ENCODE peak calls at places on chromosomes 1 and 21, in nine cellular contexts. Y is RWPE2, Z is ovary, X is A549, P is WERI-Rb-1, W is fibroblast of pulmonary artery, S is uterus, J is GM20000, R is Calu3. O is an unnamed sample.

GRCh38 chr1:91557039-91557690 is 56.5 kb downstream of the CDC7 start:
- DNase-seq in Y (no peak), Z (no peak), X (no peak), P (no peak), W (peak), S (no peak), J (no peak), R (no peak), O (no peak)

GRCh38 chr1:203028067-203028783 is 1.9 kb downstream of the PPFIA4 start:
- DNase-seq in Y (no peak), Z (peak), X (no peak), P (peak), W (no peak), S (no peak), J (peak), R (no peak), O (no peak)

GRCh38 chr1:15154480-15155036 is 1.0 kb downstream of the TMEM51 start:
- DNase-seq in Y (no peak), Z (peak), X (peak), P (no peak), W (no peak), S (peak), J (peak), R (peak), O (no peak)

GRCh38 chr1:19010995-19011696 is 54.7 kb upstream of the IFFO2 start:
- DNase-seq in Y (peak), Z (peak), X (peak), P (no peak), W (peak), S (peak), J (peak), R (peak), O (peak)

GRCh38 chr1:46137901-46138300 is 5.5 kb upstream of the PIK3R3 start:
- DNase-seq in Y (no peak), Z (no peak), X (no peak), P (no peak), W (peak), S (no peak), J (no peak), R (no peak), O (no peak)

GRCh38 chr1:220789532-220790147 is 2.9 kb downstream of the MTARC1 start:
- DNase-seq in Y (no peak), Z (no peak), X (no peak), P (no peak), W (peak), S (no peak), J (no peak), R (no peak), O (no peak)

GRCh38 chr1:20302093-20302471 is 11.4 kb downstream of the VWA5B1 start:
- DNase-seq in Y (no peak), Z (no peak), X (peak), P (no peak), W (no peak), S (no peak), J (no peak), R (no peak), O (no peak)

GRCh38 chr1:56911098-56911497 is 54.7 kb downstream of the C8B start:
- DNase-seq in Y (no peak), Z (no peak), X (no peak), P (peak), W (peak), S (no peak), J (no peak), R (no peak), O (no peak)

GRCh38 chr1:182682898-182683501 is 1.4 kb downstream of the RGS8 start:
- DNase-seq in Y (no peak), Z (no peak), X (no peak), P (no peak), W (no peak), S (no peak), J (no peak), R (no peak), O (no peak)

GRCh38 chr1:199959775-199960110 is 67.8 kb upstream of the NR5A2 start:
- DNase-seq in Y (no peak), Z (no peak), X (no peak), P (no peak), W (no peak), S (no peak), J (no peak), R (no peak), O (no peak)

GRCh38 chr1:204341380-204341779 is 18.3 kb downstream of the PLEKHA6 start:
- DNase-seq in Y (no peak), Z (no peak), X (no peak), P (no peak), W (peak), S (no peak), J (no peak), R (no peak), O (no peak)

GRCh38 chr1:65420590-65421340 is at the start of the genes LEPR and LEPROT:
- DNase-seq in Y (no peak), Z (no peak), X (no peak), P (no peak), W (no peak), S (no peak), J (no peak), R (no peak), O (no peak)

GRCh38 chr1:241275981-241276380 is 81.0 kb downstream of the RGS7 start:
- DNase-seq in Y (no peak), Z (no peak), X (no peak), P (no peak), W (no peak), S (no peak), J (no peak), R (no peak), O (no peak)

GRCh38 chr1:223741861-223742260 is 29.5 kb downstream of the CAPN2 start:
- DNase-seq in Y (no peak), Z (no peak), X (no peak), P (no peak), W (peak), S (no peak), J (no peak), R (no peak), O (no peak)

GRCh38 chr21:45383615-45384201 is 21.3 kb upstream of the COL18A1 start:
- DNase-seq in Y (peak), Z (peak), X (no peak), P (no peak), W (no peak), S (peak), J (no peak), R (no peak), O (no peak)

GRCh38 chr21:46125846-46126301 is 28.0 kb downstream of the COL6A2 start:
- DNase-seq in Y (peak), Z (peak), X (no peak), P (peak), W (no peak), S (no peak), J (no peak), R (no peak), O (no peak)

GRCh38 chr1:197265168-197265567 is 2.9 kb upstream of the CRB1 start:
- DNase-seq in Y (no peak), Z (no peak), X (no peak), P (no peak), W (no peak), S (no peak), J (no peak), R (no peak), O (no peak)

GRCh38 chr21:38140192-38140905 is 116.4 kb upstream of the KCNJ15 start:
- DNase-seq in Y (no peak), Z (no peak), X (peak), P (peak), W (peak), S (no peak), J (no peak), R (no peak), O (no peak)

GRCh38 chr1:110057963-110058518 is 12.4 kb downstream of the ALX3 start:
- DNase-seq in Y (no peak), Z (no peak), X (no peak), P (no peak), W (no peak), S (no peak), J (no peak), R (no peak), O (no peak)

GRCh38 chr1:22747021-22747734 is 36.5 kb downstream of the EPHB2 start:
- DNase-seq in Y (peak), Z (no peak), X (peak), P (no peak), W (peak), S (no peak), J (no peak), R (peak), O (no peak)

GRCh38 chr1:179976970-179977651 is 22.5 kb downstream of the CEP350 start:
- DNase-seq in Y (no peak), Z (no peak), X (no peak), P (no peak), W (no peak), S (no peak), J (no peak), R (no peak), O (no peak)

GRCh38 chr1:21655748-21656147 is 13.4 kb downstream of the RAP1GAP start:
- DNase-seq in Y (no peak), Z (no peak), X (peak), P (peak), W (no peak), S (no peak), J (no peak), R (peak), O (no peak)

GRCh38 chr1:164510435-164510834 is 48.5 kb upstream of the PBX1 start:
- DNase-seq in Y (no peak), Z (no peak), X (peak), P (no peak), W (peak), S (no peak), J (no peak), R (no peak), O (no peak)

GRCh38 chr1:42152907-42153597 is at the start of gene GUCA2B:
- DNase-seq in Y (no peak), Z (no peak), X (no peak), P (no peak), W (no peak), S (no peak), J (no peak), R (peak), O (no peak)

GRCh38 chr1:215250913-215251312 is 168.4 kb downstream of the KCNK2 start:
- DNase-seq in Y (no peak), Z (no peak), X (no peak), P (no peak), W (no peak), S (no peak), J (no peak), R (no peak), O (no peak)

GRCh38 chr1:235954306-235955283 is 87.9 kb upstream of the LYST start:
- DNase-seq in Y (no peak), Z (no peak), X (no peak), P (no peak), W (no peak), S (no peak), J (peak), R (no peak), O (peak)

GRCh38 chr1:21216835-21217811 is 40.4 kb upstream of the EIF4G3 start:
- DNase-seq in Y (no peak), Z (peak), X (peak), P (peak), W (peak), S (peak), J (peak), R (peak), O (peak)

GRCh38 chr1:38038836-38039235 is 7.8 kb downstream of the POU3F1 start:
- DNase-seq in Y (no peak), Z (no peak), X (no peak), P (no peak), W (no peak), S (no peak), J (no peak), R (no peak), O (no peak)

GRCh38 chr1:247360991-247361721 is 29.5 kb upstream of the ZNF496 start:
- DNase-seq in Y (no peak), Z (peak), X (no peak), P (no peak), W (peak), S (peak), J (no peak), R (no peak), O (no peak)

GRCh38 chr1:220296941-220297460 is 24.7 kb upstream of the RAB3GAP2 start:
- DNase-seq in Y (no peak), Z (no peak), X (no peak), P (no peak), W (no peak), S (no peak), J (no peak), R (no peak), O (no peak)

GRCh38 chr1:172134087-172134731 is 286.3 kb upstream of the C1orf105 start:
- DNase-seq in Y (no peak), Z (no peak), X (no peak), P (no peak), W (no peak), S (no peak), J (peak), R (no peak), O (peak)

GRCh38 chr1:223545325-223545724 is 120.2 kb downstream of the CAPN8 start:
- DNase-seq in Y (no peak), Z (no peak), X (no peak), P (no peak), W (no peak), S (no peak), J (no peak), R (no peak), O (no peak)

GRCh38 chr1:20233394-20233793 is 47.1 kb upstream of the PLA2G2C start:
- DNase-seq in Y (no peak), Z (no peak), X (peak), P (no peak), W (peak), S (no peak), J (peak), R (no peak), O (no peak)

GRCh38 chr1:93567255-93567918 is 114.2 kb downstream of the BCAR3 start:
- DNase-seq in Y (no peak), Z (no peak), X (peak), P (no peak), W (peak), S (peak), J (no peak), R (no peak), O (no peak)

GRCh38 chr1:168945870-168946269 is 160.6 kb upstream of the ATP1B1 start:
- DNase-seq in Y (no peak), Z (peak), X (no peak), P (no peak), W (no peak), S (peak), J (no peak), R (peak), O (no peak)

GRCh38 chr1:17244826-17245740 is 3.8 kb upstream of the PADI3 start:
- DNase-seq in Y (no peak), Z (no peak), X (no peak), P (peak), W (no peak), S (no peak), J (no peak), R (no peak), O (no peak)

GRCh38 chr1:7641587-7642417 is 129.3 kb upstream of the VAMP3 start:
- DNase-seq in Y (no peak), Z (no peak), X (no peak), P (peak), W (no peak), S (no peak), J (no peak), R (no peak), O (no peak)
- TF ChIP-seq CTCF in Y (no peak), Z (no peak), X (no peak), P (peak), W (no peak), S (no peak), J (no peak), R (no peak), O (no peak)

GRCh38 chr1:101652476-101652875 is 344.2 kb downstream of the OLFM3 start:
- DNase-seq in Y (no peak), Z (no peak), X (no peak), P (no peak), W (no peak), S (no peak), J (no peak), R (no peak), O (no peak)

DNA sequence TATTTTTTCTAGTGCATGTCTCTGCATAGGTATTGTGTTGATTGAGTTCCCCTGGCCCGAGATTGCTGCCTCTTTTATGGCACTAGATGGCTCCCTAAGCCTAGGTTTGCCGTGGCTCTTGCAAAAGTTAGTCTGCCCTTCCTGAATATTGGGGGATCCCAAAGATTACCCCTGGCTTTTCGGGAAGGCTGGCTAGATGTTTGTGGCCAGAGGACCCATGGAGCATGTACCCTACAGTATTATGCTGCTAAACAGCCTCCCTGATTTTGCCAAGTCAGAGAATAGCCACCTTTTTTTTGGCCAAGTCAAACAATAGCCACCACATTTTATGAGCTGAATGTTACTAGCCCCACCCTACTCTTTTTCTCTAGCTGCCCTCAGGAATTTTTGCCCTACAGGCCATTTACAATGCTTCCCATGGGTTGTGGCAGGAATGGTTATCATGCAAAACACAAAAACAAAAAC is 343.2 kb downstream of the OLFM3 start:
- DNase-seq in Y (no peak), Z (no peak), X (peak), P (peak), W (peak), S (no peak), J (no peak), R (peak), O (peak)
- TF ChIP-seq CTCF in Y (peak), Z (no peak), X (no peak), P (peak), W (peak), S (no peak), J (peak), R (no peak), O (peak)

GRCh38 chr1:177959793-177960515 is 9.9 kb downstream of the SEC16B start:
- DNase-seq in Y (no peak), Z (no peak), X (peak), P (no peak), W (peak), S (no peak), J (no peak), R (peak), O (no peak)
- TF ChIP-seq CTCF in Y (peak), Z (no peak), X (peak), P (peak), W (peak), S (no peak), J (no peak), R (peak), O (no peak)

GRCh38 chr21:31623664-31624063 is 35.8 kb upstream of the SOD1 start:
- DNase-seq in Y (no peak), Z (no peak), X (no peak), P (no peak), W (peak), S (no peak), J (peak), R (no peak), O (no peak)
- TF ChIP-seq CTCF in Y (peak), Z (no peak), X (no peak), P (no peak), W (no peak), S (no peak), J (no peak), R (no peak), O (peak)

GRCh38 chr21:44377201-44377921 is 23.9 kb downstream of the TRPM2 start:
- DNase-seq in Y (no peak), Z (no peak), X (no peak), P (peak), W (no peak), S (no peak), J (no peak), R (no peak), O (no peak)
- TF ChIP-seq CTCF in Y (no peak), Z (no peak), X (no peak), P (peak), W (no peak), S (no peak), J (no peak), R (no peak), O (peak)

GRCh38 chr1:24931481-24932221 is 1.6 kb upstream of the RUNX3 start:
- DNase-seq in Y (no peak), Z (no peak), X (no peak), P (no peak), W (no peak), S (no peak), J (no peak), R (no peak), O (no peak)

GRCh38 chr1:24932725-24933294 is 2.7 kb upstream of the RUNX3 start:
- DNase-seq in Y (no peak), Z (no peak), X (no peak), P (no peak), W (no peak), S (no peak), J (no peak), R (no peak), O (no peak)

GRCh38 chr1:24933468-24933867 is 3.4 kb upstream of the RUNX3 start:
- DNase-seq in Y (no peak), Z (no peak), X (no peak), P (no peak), W (no peak), S (no peak), J (no peak), R (no peak), O (no peak)

GRCh38 chr1:24930703-24931480 is 816 bp upstream of the RUNX3 start:
- DNase-seq in Y (no peak), Z (no peak), X (no peak), P (no peak), W (no peak), S (no peak), J (no peak), R (no peak), O (no peak)

DNA sequence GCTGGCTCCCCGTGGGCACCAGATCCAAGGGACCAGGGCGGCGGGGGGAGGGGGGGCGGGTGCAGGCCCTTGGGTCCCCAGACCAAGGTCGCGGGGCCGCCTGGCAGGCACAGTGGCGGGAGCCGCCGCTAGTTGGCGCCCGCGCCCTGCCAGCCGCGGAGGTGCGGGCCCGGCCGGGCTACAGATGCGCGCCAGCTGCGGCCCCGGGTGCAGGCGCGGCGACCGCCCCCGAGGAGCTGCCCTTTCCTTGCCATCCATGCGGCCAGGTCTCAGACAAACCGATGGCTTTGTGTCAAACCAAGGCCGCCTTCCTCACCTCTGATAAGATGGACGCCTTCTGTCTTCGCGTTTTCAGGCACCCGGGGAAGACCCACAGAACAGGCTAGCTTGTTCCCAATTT is 2.2 kb upstream of the RUNX3 start:
- DNase-seq in Y (no peak), Z (no peak), X (peak), P (peak), W (no peak), S (no peak), J (peak), R (peak), O (no peak)
- TF ChIP-seq CTCF in Y (peak), Z (no peak), X (peak), P (peak), W (no peak), S (peak), J (peak), R (peak), O (peak)

GRCh38 chr1:186330758-186331157 is 44.3 kb downstream of the TPR start:
- DNase-seq in Y (no peak), Z (no peak), X (peak), P (no peak), W (no peak), S (no peak), J (no peak), R (no peak), O (no peak)
- TF ChIP-seq CTCF in Y (peak), Z (no peak), X (no peak), P (peak), W (peak), S (no peak), J (no peak), R (no peak), O (peak)

DNA sequence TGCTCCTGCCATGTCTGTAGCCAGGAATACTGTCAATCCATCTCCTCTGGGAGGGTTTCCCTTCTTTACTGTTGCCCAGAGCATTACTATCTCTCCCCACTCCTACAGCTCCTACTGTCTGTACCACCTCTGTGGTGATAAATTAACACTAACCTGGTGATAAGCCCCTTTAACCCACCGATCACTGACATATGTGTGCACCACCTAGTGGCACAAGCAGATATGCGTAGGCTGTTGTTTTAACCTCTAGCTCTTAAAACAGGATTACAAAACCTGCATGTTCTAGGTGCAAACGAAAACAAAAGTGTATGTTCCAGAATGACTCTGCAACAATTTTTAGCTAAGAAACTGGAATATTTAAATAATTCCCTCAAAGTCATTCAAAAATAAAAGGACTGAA is 93.9 kb upstream of the BEND5 start:
- DNase-seq in Y (no peak), Z (no peak), X (peak), P (peak), W (peak), S (no peak), J (no peak), R (peak), O (no peak)
- TF ChIP-seq CTCF in Y (peak), Z (no peak), X (peak), P (peak), W (peak), S (no peak), J (peak), R (peak), O (peak)

O was measured in GM12864.